ENCODE peak calls at places on chromosome 20, in five cellular contexts. B is astrocyte of the cerebellum, S is brain microvascular endothelial cell, T is OCI-LY7, I is HFFc6. K is an unnamed sample.

GRCh38 chr20:32934580-32934979 is 69.7 kb downstream of the SUN5 start:
- DNase-seq in B (no peak), T (no peak), S (no peak), I (no peak), K (no peak)

GRCh38 chr20:22502731-22503191 is 81.6 kb downstream of the FOXA2 start:
- DNase-seq in T (no peak), I (no peak), B (no peak), S (no peak), K (no peak)

GRCh38 chr20:62879275-62880146 is 17.9 kb upstream of the TCFL5 start:
- DNase-seq in B (no peak), T (no peak), I (no peak), S (no peak), K (no peak)

GRCh38 chr20:44342240-44342639 is 5.4 kb downstream of the R3HDML start:
- DNase-seq in B (no peak), S (no peak), T (no peak), I (no peak), K (no peak)

GRCh38 chr20:15867899-15868298 is 705.3 kb downstream of the KIF16B start:
- DNase-seq in I (no peak), S (no peak), B (no peak), T (peak), K (no peak)

GRCh38 chr20:39190666-39191570 is 228.8 kb downstream of the DHX35 start:
- DNase-seq in S (peak), I (peak), B (no peak), T (no peak), K (no peak)

GRCh38 chr20:8795404-8795803 is 273.5 kb upstream of the PLCB4 start:
- DNase-seq in S (no peak), I (no peak), T (no peak), B (no peak), K (no peak)

GRCh38 chr20:62602550-62602949 is 39.8 kb upstream of the SLCO4A1 start:
- DNase-seq in B (no peak), I (no peak), T (no peak), S (no peak), K (no peak)

GRCh38 chr20:60050193-60050960 is 92.2 kb downstream of the CDH26 start:
- DNase-seq in I (no peak), T (no peak), S (no peak), B (no peak), K (no peak)

GRCh38 chr20:53038328-53038727 is 66.2 kb downstream of the TSHZ2 start:
- DNase-seq in I (no peak), B (no peak), T (no peak), S (no peak), K (no peak)

GRCh38 chr20:56179051-56179450 is 69.5 kb upstream of the MC3R start:
- DNase-seq in T (no peak), I (no peak), B (no peak), S (no peak), K (no peak)

GRCh38 chr20:62819494-62820174 is 2.8 kb downstream of the COL9A3 start:
- DNase-seq in I (peak), T (no peak), B (no peak), S (no peak), K (no peak)

GRCh38 chr20:62782893-62783278 is 13.4 kb upstream of the MRGBP start:
- DNase-seq in B (no peak), I (no peak), T (no peak), S (no peak), K (no peak)

GRCh38 chr20:44111712-44112335 is 75.2 kb downstream of the JPH2 start:
- DNase-seq in B (peak), T (no peak), S (no peak), I (peak), K (no peak)

GRCh38 chr20:2261105-2261504 is 34.7 kb upstream of the TGM3 start:
- DNase-seq in B (no peak), T (no peak), S (no peak), I (no peak), K (no peak)

GRCh38 chr20:31675828-31676533 is 38.3 kb downstream of the COX4I2 start:
- DNase-seq in B (no peak), T (peak), I (no peak), S (peak), K (no peak)

GRCh38 chr20:3312940-3313656 is 74.1 kb upstream of the SLC4A11 start:
- DNase-seq in S (peak), T (no peak), B (no peak), I (peak), K (peak)

GRCh38 chr20:57622579-57623381 is 2.6 kb upstream of the ZBP1 start:
- DNase-seq in I (peak), B (peak), T (peak), S (peak), K (no peak)

GRCh38 chr20:44614525-44614924 is 32.1 kb downstream of the PKIG start:
- DNase-seq in S (no peak), B (no peak), T (no peak), I (no peak), K (no peak)

GRCh38 chr20:43710370-43711044 is 16.3 kb downstream of the GTSF1L start:
- DNase-seq in I (no peak), B (no peak), T (peak), S (no peak), K (no peak)

GRCh38 chr20:37875776-37876175 is 27.2 kb upstream of the VSTM2L start:
- DNase-seq in I (no peak), S (no peak), B (no peak), T (no peak), K (no peak)
- TF ChIP-seq CTCF in I (no peak), S (no peak), B (no peak), T (no peak), K (no peak)

GRCh38 chr20:10282930-10283556 is 64.4 kb downstream of the SNAP25 start:
- DNase-seq in S (peak), B (no peak), I (peak), T (no peak), K (no peak)
- TF ChIP-seq CTCF in S (no peak), B (no peak), I (no peak), T (no peak), K (no peak)

GRCh38 chr20:14335122-14335521 is 2.3 kb downstream of the FLRT3 start:
- DNase-seq in B (no peak), S (no peak), T (no peak), I (no peak), K (no peak)

GRCh38 chr20:14332796-14333345 is 4.5 kb downstream of the FLRT3 start:
- DNase-seq in B (no peak), I (no peak), S (no peak), T (no peak), K (no peak)

GRCh38 chr20:14333734-14334133 is 3.7 kb downstream of the FLRT3 start:
- DNase-seq in S (no peak), I (no peak), T (no peak), B (no peak), K (no peak)

GRCh38 chr20:14336667-14337066 is 745 bp downstream of the FLRT3 start:
- DNase-seq in T (no peak), S (peak), B (no peak), I (no peak), K (no peak)

DNA sequence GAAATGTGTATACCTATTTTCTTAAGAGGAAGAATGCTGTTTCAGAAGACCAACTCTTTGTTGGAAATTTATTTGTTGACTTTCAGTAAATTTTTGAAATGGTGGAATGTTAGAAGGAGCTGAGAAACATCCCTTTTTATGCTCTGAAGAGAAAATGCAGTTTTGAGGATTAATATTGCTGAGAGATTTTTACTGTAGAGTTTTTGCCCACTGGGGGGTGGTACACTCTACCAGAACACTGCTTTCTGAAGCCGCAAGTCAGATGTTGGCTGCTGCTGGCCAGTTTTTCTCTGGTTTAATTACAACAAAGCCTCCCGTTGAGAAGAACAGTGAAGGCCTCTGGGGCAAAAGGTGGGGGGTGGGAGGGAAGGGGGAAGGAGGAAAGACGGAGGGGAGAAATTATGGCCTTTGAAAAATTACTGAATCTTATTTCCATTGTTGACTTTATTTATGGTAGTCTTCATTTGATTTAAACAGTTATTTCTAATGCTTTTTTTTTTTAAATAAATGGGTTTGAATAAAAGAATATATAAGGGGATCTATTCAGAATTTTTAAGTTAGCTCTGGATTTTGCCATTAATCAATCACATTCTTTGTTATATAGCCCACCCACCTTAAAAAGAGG is 3.0 kb downstream of the FLRT3 start:
- DNase-seq in T (peak), S (peak), B (peak), I (no peak), K (peak)
- TF ChIP-seq CTCF in T (peak), S (peak), B (peak), I (no peak), K (peak)

DNA sequence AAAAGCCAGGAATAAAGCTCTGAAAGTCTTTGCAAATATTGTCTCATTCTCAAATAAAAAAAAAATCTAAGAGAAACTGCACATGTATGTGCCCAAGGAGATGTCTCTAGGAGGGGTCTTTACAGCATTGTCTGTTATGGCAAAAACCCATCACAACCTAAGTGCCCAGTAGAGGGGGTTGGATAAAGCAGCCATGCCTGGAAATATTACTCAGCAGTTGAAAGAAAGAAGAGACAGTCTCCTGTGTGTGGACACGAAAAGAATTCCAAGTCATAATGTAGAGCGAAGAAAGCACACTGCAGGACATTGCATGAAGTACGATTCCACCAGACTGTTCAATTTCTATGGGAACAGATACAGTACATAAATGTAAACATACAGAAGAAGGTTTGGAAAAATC is 7.3 kb upstream of the TGM2 start:
- DNase-seq in S (peak), T (no peak), B (peak), I (no peak), K (no peak)
- TF ChIP-seq CTCF in S (peak), T (peak), B (peak), I (peak), K (peak)

DNA sequence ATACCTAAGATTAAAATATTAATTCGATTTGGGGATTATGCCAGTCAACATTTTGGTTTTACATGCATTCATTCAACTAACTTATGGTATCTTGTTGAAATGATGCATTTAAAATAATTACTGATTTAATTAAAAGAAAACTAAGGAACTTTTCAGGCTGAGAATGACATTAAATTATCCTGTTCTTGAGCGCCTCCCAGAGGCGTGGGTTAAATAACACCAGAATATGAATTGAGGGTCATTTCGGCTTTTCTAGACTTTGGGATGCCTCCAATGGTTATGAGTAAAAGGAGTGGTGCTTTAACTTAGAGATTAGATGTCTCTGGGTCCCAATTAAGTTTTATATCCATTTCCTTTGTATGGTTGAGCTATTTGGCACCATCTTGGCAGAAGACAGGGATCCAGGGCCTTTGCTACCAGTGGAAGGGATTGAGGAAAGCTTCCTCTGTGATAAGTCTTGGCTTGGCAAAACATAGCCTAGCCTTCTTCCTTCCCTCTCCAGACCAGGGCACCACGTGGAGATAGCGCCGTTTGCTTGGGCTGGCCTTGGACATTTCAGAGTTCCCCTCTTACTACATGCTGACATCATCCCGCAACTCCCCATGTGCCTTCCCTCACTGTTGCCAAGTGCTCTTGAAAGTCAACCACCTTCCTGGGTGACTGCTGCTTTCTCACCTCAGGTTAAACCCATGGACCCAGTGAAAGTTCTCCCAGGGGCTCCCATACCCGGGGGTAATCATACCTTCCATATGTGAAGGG is 28.7 kb downstream of the GNAS start:
- DNase-seq in T (no peak), I (no peak), B (no peak), S (no peak), K (no peak)
- TF ChIP-seq CTCF in T (peak), I (peak), B (no peak), S (peak), K (no peak)

DNA sequence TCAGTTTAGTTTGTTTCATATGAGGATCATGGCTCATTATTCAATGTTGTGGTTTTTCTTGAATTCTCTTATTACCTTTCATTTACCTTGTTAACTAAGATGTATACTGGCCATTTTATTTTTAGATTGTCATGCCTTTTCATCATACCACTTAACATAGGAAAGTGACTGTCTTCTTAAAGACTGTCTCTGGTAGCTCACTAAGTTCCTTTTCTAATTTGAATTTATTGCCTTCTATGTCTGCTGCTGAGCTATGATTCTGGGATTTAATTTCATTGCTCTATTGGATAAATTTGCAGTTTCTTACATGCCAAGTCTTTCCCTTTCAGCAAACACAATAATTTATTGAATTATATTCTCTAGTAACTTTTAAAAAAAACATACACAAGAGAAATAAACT is 49.5 kb upstream of the ANKEF1 start:
- DNase-seq in T (no peak), I (no peak), B (no peak), S (no peak), K (no peak)
- TF ChIP-seq CTCF in T (no peak), I (no peak), B (no peak), S (no peak), K (no peak)

DNA sequence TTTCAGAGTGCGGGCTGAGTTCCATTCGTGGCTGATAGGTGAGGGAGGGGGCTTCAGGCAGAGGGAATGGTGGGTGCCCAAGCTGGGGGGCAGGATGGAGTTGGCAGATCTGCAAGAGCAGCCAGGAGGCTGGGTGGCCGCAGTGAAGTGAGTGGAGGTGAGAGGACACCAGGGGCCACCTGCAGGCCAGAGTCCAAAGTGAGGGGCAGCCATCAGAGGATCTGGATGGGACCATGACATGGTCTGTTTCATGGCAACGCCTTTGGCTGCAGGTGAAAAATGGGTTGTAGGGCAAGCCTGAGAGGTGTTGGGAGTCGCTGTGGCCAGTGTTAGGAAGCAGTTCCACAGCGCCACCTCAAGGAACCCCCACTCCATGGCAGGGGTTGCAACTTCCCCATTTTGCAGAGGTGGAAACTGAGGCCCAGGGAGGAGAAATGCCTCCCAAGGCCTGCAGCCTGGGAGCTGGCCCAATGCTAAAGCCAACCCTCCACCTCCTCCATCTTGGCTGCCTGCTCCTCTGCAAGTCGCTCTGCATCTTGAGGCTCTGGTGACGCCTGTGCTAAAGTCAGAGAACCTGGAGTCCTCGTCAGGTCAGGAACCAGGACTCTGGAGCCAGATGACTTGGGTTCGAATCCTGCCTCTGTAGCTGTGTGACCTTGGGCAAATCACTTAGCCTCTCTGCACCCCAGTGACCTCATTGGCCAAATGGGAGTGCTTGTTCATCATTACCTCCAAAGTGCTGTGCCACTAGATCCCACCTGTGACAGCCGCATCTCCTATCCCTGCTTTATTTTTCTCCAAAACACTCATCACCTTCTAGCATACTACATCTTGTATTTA is 153.8 kb downstream of the CEBPB start:
- DNase-seq in B (no peak), S (no peak), T (peak), I (no peak), K (no peak)
- TF ChIP-seq CTCF in B (peak), S (peak), T (peak), I (peak), K (no peak)

DNA sequence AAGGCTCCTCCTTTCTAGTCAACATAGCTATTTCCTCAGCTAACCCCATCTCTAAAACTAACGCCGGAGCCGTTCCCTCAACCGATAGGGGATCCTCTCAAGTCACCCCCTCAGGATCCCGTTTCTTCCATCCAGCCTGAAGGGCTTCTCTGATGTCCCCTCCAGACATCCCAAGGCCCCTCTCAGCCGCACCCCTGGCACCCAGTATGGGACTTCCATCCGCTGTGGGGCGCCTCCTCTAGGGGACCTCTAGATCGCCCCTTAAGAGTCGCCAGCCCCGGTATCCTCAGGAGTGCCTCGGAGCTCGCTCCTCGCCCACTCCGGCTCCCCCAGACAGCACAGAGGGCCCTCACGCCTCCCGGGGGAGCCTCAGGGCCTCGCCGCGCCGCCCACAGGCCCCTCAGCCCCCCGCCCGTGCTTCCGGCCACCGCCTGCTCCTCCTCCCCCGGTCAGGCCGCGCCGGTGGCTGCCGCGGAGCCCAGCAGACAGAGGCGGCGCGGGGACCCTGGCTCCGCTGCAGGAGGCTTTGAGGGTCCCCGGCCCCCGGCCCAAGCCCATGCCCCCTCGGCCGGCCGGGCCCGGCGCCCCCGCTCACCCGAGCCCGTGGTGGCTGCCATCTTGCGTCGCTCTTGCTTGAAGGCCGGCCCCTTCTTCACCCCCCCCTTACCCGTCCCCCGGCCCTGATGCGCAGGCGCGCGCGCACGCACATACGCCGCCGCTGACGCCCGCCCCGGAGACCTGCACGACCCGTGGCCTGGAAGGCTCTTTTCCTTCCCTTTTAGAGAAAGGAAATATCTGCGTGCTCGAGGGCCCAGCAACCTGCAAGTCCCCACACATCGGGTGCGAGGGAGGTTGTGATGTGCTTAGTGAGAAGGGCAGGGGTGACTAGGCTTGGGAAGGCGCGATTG is at the start of gene UBE2V1:
- DNase-seq in B (no peak), I (peak), S (peak), T (peak), K (peak)
- TF ChIP-seq CTCF in B (peak), I (peak), S (peak), T (peak), K (peak)